ENCODE peak calls at places on chromosomes 2 and 18, in ten cellular contexts. X, J, S, D, W, L, P, R, N and Z are unnamed samples.

GRCh38 chr18:8208716-8209115 is 400.5 kb upstream of the RAB12 start:
- DNase-seq in P (no peak), L (no peak), N (no peak), W (no peak), S (no peak), R (no peak), X (no peak), D (no peak), J (no peak), Z (no peak)

GRCh38 chr2:10716581-10716980 is 4.8 kb upstream of the ATP6V1C2 start:
- DNase-seq in J (no peak), N (no peak), S (no peak), P (no peak), W (no peak), R (no peak), L (no peak), D (no peak), X (no peak), Z (no peak)

GRCh38 chr18:11676867-11677266 is 12.2 kb upstream of the GNAL start:
- DNase-seq in W (no peak), X (no peak), J (peak; percentile 47), R (no peak), P (no peak), L (no peak), N (no peak), D (no peak), S (no peak), Z (no peak)

GRCh38 chr2:18626256-18626668 is 36.9 kb upstream of the NT5C1B start:
- DNase-seq in N (no peak), D (no peak), P (no peak), X (no peak), L (no peak), J (no peak), S (no peak), W (no peak), R (no peak), Z (no peak)

GRCh38 chr2:60337142-60337497 is 216.3 kb downstream of the BCL11A start:
- DNase-seq in J (peak; percentile 8), D (peak; percentile 31), X (no peak), L (no peak), N (peak; percentile 67), P (no peak), R (no peak), S (no peak), W (no peak), Z (no peak)

GRCh38 chr18:9757851-9758587 is 49.9 kb downstream of the RAB31 start:
- DNase-seq in J (peak; percentile 55), X (no peak), W (no peak), P (no peak), L (no peak), S (no peak), R (no peak), N (no peak), D (no peak), Z (no peak)

GRCh38 chr2:135773917-135774316 is 32.3 kb downstream of the UBXN4 start:
- DNase-seq in S (no peak), W (no peak), D (no peak), N (no peak), X (no peak), L (no peak), P (no peak), R (no peak), J (no peak), Z (no peak)

GRCh38 chr2:238314576-238314975 is 5.7 kb upstream of the TRAF3IP1 start:
- DNase-seq in S (no peak), X (no peak), D (no peak), J (no peak), N (no peak), P (no peak), L (no peak), R (no peak), W (no peak), Z (peak; percentile 40)

GRCh38 chr2:12501469-12502147 is 215.1 kb upstream of the TRIB2 start:
- DNase-seq in P (no peak), N (no peak), X (peak; percentile 34), J (no peak), S (peak; percentile 26), W (no peak), D (peak; percentile 60), L (no peak), R (no peak), Z (peak; percentile 69)

GRCh38 chr2:232537079-232537478 is 2.4 kb upstream of the CHRNG start:
- DNase-seq in L (no peak), X (no peak), R (no peak), N (peak; percentile 84), S (no peak), J (peak; percentile 45), P (no peak), W (no peak), D (peak; percentile 49), Z (peak; percentile 52)

GRCh38 chr18:48728204-48728833 is 189.5 kb downstream of the CTIF start:
- DNase-seq in P (no peak), S (no peak), R (no peak), X (no peak), L (no peak), J (peak; percentile 23), D (peak; percentile 43), N (no peak), W (peak; percentile 50), Z (no peak)

GRCh38 chr2:121664713-121665112 is 15.5 kb upstream of the CLASP1 start:
- DNase-seq in D (no peak), N (no peak), R (no peak), W (no peak), X (no peak), J (no peak), P (no peak), S (no peak), L (no peak), Z (no peak)

DNA sequence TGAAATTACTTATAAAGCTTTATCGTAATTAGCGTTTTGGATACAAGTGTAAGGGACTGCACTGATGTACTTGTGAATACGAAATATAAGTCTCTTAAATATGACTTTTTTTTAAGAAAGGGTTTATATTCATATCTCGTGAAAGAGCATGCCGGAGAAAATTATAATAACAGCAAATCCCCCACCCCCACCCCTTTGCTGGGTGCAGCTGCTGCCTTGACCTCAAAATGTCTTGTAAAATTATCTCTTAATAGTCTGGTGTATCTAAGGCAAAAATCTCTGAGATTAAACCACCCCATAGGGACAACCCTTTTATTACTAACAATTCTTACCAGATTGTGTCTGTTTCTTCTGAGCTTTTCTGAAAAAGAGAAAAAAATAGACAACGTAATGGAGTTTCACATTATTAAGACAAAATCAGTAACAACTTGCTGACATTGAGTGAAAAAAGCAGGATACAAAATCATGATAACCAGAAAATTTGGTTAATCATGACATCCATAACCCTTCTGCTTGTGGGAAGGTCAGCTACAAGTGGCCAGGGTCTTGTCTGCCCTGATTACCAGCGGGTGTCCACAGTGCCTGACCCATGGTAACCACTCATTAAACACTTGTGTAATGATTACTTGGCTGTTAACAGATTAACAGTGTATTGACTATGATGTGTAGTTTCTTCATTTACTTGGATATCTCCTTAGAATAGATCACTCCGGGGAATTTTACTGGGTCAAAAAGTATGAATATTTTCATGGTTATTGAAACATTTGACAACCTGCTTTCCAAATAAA is 1.5 kb downstream of the STRADB start:
- DNase-seq in R (no peak), X (no peak), N (no peak), P (no peak), J (no peak), W (no peak), S (no peak), L (no peak), D (no peak), Z (no peak)
- TF ChIP-seq POLR2AphosphoS5 in R (no peak), X (no peak), N (no peak), P (no peak), J (no peak), W (no peak), S (no peak), L (no peak), D (no peak), Z (no peak)

GRCh38 chr2:96885432-96886137 is 15.7 kb upstream of the SEMA4C start:
- DNase-seq in N (no peak), J (no peak), W (peak; percentile 70), D (no peak), X (no peak), P (no peak), S (no peak), L (no peak), R (no peak), Z (no peak)

GRCh38 chr2:96890252-96890651 is 20.4 kb upstream of the SEMA4C start:
- DNase-seq in S (no peak), N (no peak), P (no peak), X (no peak), L (no peak), R (no peak), W (no peak), J (peak; percentile 63), D (no peak), Z (no peak)

GRCh38 chr2:96884299-96885156 is 14.6 kb upstream of the SEMA4C start:
- DNase-seq in W (no peak), D (no peak), X (no peak), P (no peak), N (no peak), L (no peak), J (no peak), R (no peak), S (no peak), Z (no peak)

GRCh38 chr2:96888082-96889011 is 18.5 kb upstream of the SEMA4C start:
- DNase-seq in R (no peak), L (no peak), D (peak; percentile 77), S (no peak), W (no peak), X (peak; percentile 74), N (no peak), J (no peak), P (peak; percentile 84), Z (peak; percentile 79)

GRCh38 chr2:96887419-96888081 is 17.7 kb upstream of the SEMA4C start:
- DNase-seq in X (no peak), R (no peak), L (no peak), D (no peak), P (no peak), N (no peak), W (no peak), J (no peak), S (no peak), Z (peak; percentile 90)
- TF ChIP-seq POLR2AphosphoS5 in X (no peak), R (no peak), L (no peak), D (no peak), P (peak; percentile 30), N (no peak), W (no peak), J (no peak), S (no peak), Z (peak; percentile 75)

DNA sequence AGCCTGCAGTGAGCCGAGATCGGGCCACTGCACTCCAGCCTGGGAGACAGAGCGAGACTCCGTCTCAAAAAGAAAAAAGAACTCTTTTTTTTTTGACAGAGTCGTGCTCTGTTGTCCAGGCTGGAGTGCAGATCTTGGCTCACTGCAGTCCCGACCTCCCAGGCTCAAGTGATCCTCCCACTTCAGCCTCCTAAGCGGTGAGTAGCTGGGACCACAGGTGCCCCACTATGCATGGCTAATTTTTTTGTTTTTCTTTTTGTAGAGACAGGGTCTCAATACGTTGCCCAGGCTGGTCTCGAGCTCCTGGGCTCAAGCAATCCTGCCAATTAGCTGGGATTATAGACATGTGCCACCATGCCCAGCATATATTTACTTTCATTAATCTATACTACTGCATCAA is 12.5 kb upstream of the INO80D start:
- DNase-seq in P (no peak), S (no peak), N (no peak), X (no peak), J (no peak), L (no peak), D (no peak), W (no peak), R (no peak), Z (no peak)
- TF ChIP-seq POLR2AphosphoS5 in P (no peak), S (no peak), N (no peak), X (no peak), J (no peak), L (no peak), D (no peak), W (no peak), R (no peak), Z (no peak)

GRCh38 chr2:158953926-158954763 is 14.3 kb upstream of the TANC1 start:
- DNase-seq in L (no peak), S (no peak), R (no peak), J (peak; percentile 15), X (peak; percentile 88), N (no peak), P (peak; percentile 61), W (no peak), D (peak; percentile 59), Z (peak; percentile 95)
- TF ChIP-seq POLR2AphosphoS5 in L (no peak), S (no peak), R (no peak), J (no peak), X (peak; percentile 71), N (no peak), P (peak; percentile 21), W (no peak), D (no peak), Z (peak; percentile 84)